ENCODE peak calls at places on chromosomes 2 and 18, in seven cellular contexts. W is dermis microvascular lymphatic vessel endothelial cell, I is fibroblast of lung, P is KG1, X is OCI-LY7, K is pancreas, F is T-helper 1 cell. J is an unnamed sample.

GRCh38 chr18:62754026-62754425 is 38.7 kb downstream of the PHLPP1 start:
- DNase-seq in I (no peak), F (no peak), X (no peak), W (no peak), K (no peak), P (no peak), J (no peak)

GRCh38 chr2:102006886-102007278 is 15.1 kb downstream of the IL1R2 start:
- DNase-seq in K (no peak), P (no peak), F (no peak), X (no peak), W (no peak), I (no peak), J (no peak)

GRCh38 chr2:220318037-220318436 is 690.6 kb downstream of the SLC4A3 start:
- DNase-seq in F (no peak), X (no peak), W (no peak), P (no peak), K (no peak), I (no peak), J (no peak)

GRCh38 chr18:44960580-44960979 is 279.9 kb downstream of the SETBP1 start:
- DNase-seq in F (no peak), P (no peak), K (no peak), I (no peak), X (no peak), W (no peak), J (no peak)

GRCh38 chr18:22267697-22268096 is 98.3 kb downstream of the GATA6 start:
- DNase-seq in X (no peak), P (no peak), K (no peak), W (no peak), I (no peak), F (no peak), J (no peak)

GRCh38 chr18:44961288-44961687 is 280.6 kb downstream of the SETBP1 start:
- DNase-seq in K (no peak), P (no peak), F (no peak), W (no peak), I (no peak), X (no peak), J (no peak)

GRCh38 chr2:70692256-70692655 is 75.7 kb downstream of the ADD2 start:
- DNase-seq in I (no peak), W (no peak), P (no peak), F (no peak), X (no peak), K (no peak), J (no peak)

GRCh38 chr2:136327162-136327852 is 209.4 kb upstream of the CXCR4 start:
- DNase-seq in X (peak), F (peak), W (peak), I (peak), P (no peak), K (no peak), J (peak)

GRCh38 chr18:76487782-76488181 is 7.3 kb downstream of the ZNF516 start:
- DNase-seq in K (no peak), W (no peak), X (no peak), I (no peak), F (no peak), P (no peak), J (no peak)

GRCh38 chr18:26405190-26405781 is 143.1 kb downstream of the KCTD1 start:
- DNase-seq in X (peak), P (no peak), W (peak), K (no peak), F (no peak), I (peak), J (peak)

GRCh38 chr2:190378883-190379237 is 29.3 kb upstream of the MFSD6 start:
- DNase-seq in I (no peak), F (no peak), X (no peak), W (no peak), K (no peak), P (no peak), J (no peak)

GRCh38 chr2:11344956-11345671 is 678 bp upstream of the ROCK2 start:
- DNase-seq in P (no peak), I (peak), X (peak), W (peak), F (no peak), K (peak), J (peak)

GRCh38 chr2:128379021-128380005 is 60.6 kb upstream of the HS6ST1 start:
- DNase-seq in K (peak), W (peak), I (peak), F (no peak), X (no peak), P (no peak), J (peak)

GRCh38 chr18:33505798-33506197 is 65.3 kb upstream of the CCDC178 start:
- DNase-seq in K (no peak), F (no peak), X (no peak), P (no peak), I (no peak), W (no peak), J (no peak)

GRCh38 chr2:88016948-88017779 is 817 bp upstream of the RNU2-63P start:
- DNase-seq in I (peak), X (no peak), P (no peak), K (peak), W (no peak), F (no peak), J (no peak)

GRCh38 chr2:17615152-17615551 is 74.7 kb downstream of the VSNL1 start:
- DNase-seq in I (no peak), W (no peak), P (no peak), K (no peak), F (no peak), X (no peak), J (no peak)

J was measured in MG63.